ENCODE peak calls at places on chromosomes 13 and 19, in four cellular contexts. O is heart left ventricle, I is lower leg skin, Q is transverse colon. M is an unnamed sample.

GRCh38 chr13:110195547-110196485 is 111.1 kb downstream of the COL4A1 start:
- DNase-seq in Q (no peak), O (no peak), I (no peak), M (no peak)

GRCh38 chr13:94239135-94239534 is 240.3 kb downstream of the DCT start:
- DNase-seq in O (no peak), Q (no peak), I (no peak), M (peak)

GRCh38 chr19:17766543-17767131 is 15.4 kb downstream of the FCHO1 start:
- DNase-seq in Q (peak), I (peak), O (peak), M (peak)

GRCh38 chr13:44305216-44305615 is 68.4 kb upstream of the SERP2 start:
- DNase-seq in O (no peak), Q (no peak), I (no peak), M (no peak)

GRCh38 chr19:58361900-58362271 is 665 bp downstream of the ZNF497 start:
- DNase-seq in I (peak), Q (peak), O (peak), M (no peak)

GRCh38 chr13:100604909-100605308 is 16.3 kb upstream of the GGACT start:
- DNase-seq in Q (no peak), I (no peak), O (no peak), M (no peak)

GRCh38 chr13:93559718-93560117 is 333.1 kb downstream of the GPC6 start:
- DNase-seq in Q (no peak), O (no peak), I (no peak), M (peak)

GRCh38 chr13:44160549-44161278 is 212.9 kb upstream of the SERP2 start:
- DNase-seq in Q (no peak), I (no peak), O (no peak), M (no peak)

GRCh38 chr13:67018775-67019174 is 211.4 kb downstream of the PCDH9 start:
- DNase-seq in O (no peak), Q (no peak), I (no peak), M (no peak)

GRCh38 chr13:26262156-26262555 is 8.2 kb downstream of the CDK8 start:
- DNase-seq in I (no peak), O (no peak), Q (no peak), M (no peak)

GRCh38 chr19:55355213-55355821 is 798 bp upstream of the COX6B2 start:
- DNase-seq in Q (no peak), I (no peak), O (no peak), M (no peak)

GRCh38 chr19:4559569-4559968 is at the start of gene SEMA6B:
- DNase-seq in I (peak), O (peak), Q (no peak), M (no peak)

GRCh38 chr19:18086590-18087138 is at the start of gene IL12RB1:
- DNase-seq in Q (peak), O (no peak), I (no peak), M (no peak)

GRCh38 chr19:52535831-52536800 is 8.6 kb downstream of the ZNF808 start:
- DNase-seq in O (peak), I (peak), Q (peak), M (peak)

GRCh38 chr13:85995788-85996418 is 196.7 kb upstream of the SLITRK6 start:
- DNase-seq in O (no peak), Q (no peak), I (no peak), M (no peak)

GRCh38 chr19:41332468-41332867 is 21.3 kb downstream of the TGFB1 start:
- DNase-seq in O (no peak), Q (no peak), I (no peak), M (no peak)

GRCh38 chr13:33610471-33611015 is 207.4 kb upstream of the RFC3 start:
- DNase-seq in O (peak), Q (peak), I (no peak), M (no peak)

GRCh38 chr19:17605761-17606745 is 50.6 kb downstream of the COLGALT1 start:
- DNase-seq in Q (peak), I (peak), O (peak), M (peak)

GRCh38 chr19:44657211-44657921 is 13.7 kb downstream of the PVR start:
- DNase-seq in I (no peak), O (peak), Q (peak), M (no peak)

GRCh38 chr13:108226184-108226583 is 8.0 kb downstream of the ABHD13 start:
- DNase-seq in Q (no peak), I (no peak), O (no peak), M (no peak)

GRCh38 chr19:20661150-20661819 is at the start of gene ZNF626:
- DNase-seq in I (peak), O (peak), Q (peak), M (peak)

GRCh38 chr19:16112778-16113177 is 1.1 kb downstream of the RAB8A start:
- DNase-seq in O (no peak), I (no peak), Q (no peak), M (no peak)

GRCh38 chr19:23318143-23318542 is 67.9 kb upstream of the ZNF724 start:
- DNase-seq in Q (no peak), O (no peak), I (no peak), M (no peak)

GRCh38 chr13:97445504-97446187 is 11.7 kb downstream of the RAP2A start:
- DNase-seq in Q (no peak), O (no peak), I (no peak), M (no peak)

GRCh38 chr13:25692156-25692555 is 320.4 kb downstream of the ATP8A2 start:
- DNase-seq in O (no peak), I (no peak), Q (no peak), M (no peak)

GRCh38 chr13:23724196-23724970 is 154.2 kb downstream of the TNFRSF19 start:
- DNase-seq in Q (no peak), O (no peak), I (no peak), M (no peak)

GRCh38 chr13:20788312-20788711 is 14.6 kb upstream of the EEF1AKMT1 start:
- DNase-seq in O (no peak), I (no peak), Q (no peak), M (no peak)

GRCh38 chr19:35555301-35556005 is 8.0 kb downstream of the ATP4A start:
- DNase-seq in I (no peak), O (no peak), Q (no peak), M (peak)

GRCh38 chr19:30416375-30416774 is 44.2 kb downstream of the ZNF536 start:
- DNase-seq in I (no peak), O (no peak), Q (no peak), M (no peak)

DNA sequence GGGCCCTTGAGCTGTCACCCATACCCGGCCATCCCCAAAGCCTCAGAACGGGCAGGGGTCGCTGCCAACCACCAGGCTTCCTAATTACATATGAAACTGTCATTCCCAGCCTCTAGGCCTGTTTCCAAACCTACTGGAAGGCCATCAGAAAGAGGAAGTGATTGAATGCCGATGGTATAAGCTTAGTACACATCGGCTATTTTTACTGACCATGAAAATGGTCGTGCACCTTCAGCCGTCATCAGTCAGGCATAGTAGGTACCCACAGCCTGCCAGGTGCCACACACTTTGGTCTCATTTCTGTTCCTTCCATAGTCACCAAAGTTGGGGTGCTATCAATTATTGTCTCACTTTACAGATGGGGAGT is 10.2 kb downstream of the KRI1 start:
- DNase-seq in O (no peak), I (no peak), Q (no peak), M (no peak)
- TF ChIP-seq POLR2A in O (no peak), I (no peak), Q (no peak), M (no peak)

DNA sequence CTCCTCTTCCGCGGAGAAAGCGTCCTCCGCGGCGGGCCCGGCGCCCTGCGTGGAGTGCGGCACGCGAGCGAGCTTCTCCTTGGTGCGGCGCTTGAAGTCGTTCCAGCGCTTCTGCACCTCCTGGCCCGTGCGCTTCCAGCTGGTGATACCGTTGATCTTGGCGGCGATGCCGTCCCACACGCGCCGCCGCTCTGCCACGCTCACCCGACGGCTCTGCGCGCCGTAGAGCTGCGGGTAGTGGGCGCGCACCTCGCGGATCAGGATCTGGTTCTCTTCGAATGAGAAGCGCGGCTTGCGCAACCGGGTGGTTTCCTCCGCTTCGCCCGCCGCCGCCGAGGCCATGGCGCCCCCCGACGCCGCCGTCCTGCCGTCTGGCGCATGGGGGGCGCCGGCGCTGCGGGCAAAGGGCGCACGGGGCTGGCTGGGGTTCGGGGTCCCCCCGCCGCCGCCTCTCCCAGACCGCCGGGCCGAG is 945 bp downstream of the MYPOP start:
- DNase-seq in Q (peak), O (peak), I (no peak), M (no peak)
- TF ChIP-seq POLR2A in Q (no peak), O (no peak), I (no peak), M (no peak)

GRCh38 chr19:48994035-48994386 is 324 bp downstream of the RUVBL2 start:
- DNase-seq in O (no peak), I (no peak), Q (no peak), M (no peak)
- TF ChIP-seq POLR2A in O (no peak), I (no peak), Q (no peak), M (no peak)

DNA sequence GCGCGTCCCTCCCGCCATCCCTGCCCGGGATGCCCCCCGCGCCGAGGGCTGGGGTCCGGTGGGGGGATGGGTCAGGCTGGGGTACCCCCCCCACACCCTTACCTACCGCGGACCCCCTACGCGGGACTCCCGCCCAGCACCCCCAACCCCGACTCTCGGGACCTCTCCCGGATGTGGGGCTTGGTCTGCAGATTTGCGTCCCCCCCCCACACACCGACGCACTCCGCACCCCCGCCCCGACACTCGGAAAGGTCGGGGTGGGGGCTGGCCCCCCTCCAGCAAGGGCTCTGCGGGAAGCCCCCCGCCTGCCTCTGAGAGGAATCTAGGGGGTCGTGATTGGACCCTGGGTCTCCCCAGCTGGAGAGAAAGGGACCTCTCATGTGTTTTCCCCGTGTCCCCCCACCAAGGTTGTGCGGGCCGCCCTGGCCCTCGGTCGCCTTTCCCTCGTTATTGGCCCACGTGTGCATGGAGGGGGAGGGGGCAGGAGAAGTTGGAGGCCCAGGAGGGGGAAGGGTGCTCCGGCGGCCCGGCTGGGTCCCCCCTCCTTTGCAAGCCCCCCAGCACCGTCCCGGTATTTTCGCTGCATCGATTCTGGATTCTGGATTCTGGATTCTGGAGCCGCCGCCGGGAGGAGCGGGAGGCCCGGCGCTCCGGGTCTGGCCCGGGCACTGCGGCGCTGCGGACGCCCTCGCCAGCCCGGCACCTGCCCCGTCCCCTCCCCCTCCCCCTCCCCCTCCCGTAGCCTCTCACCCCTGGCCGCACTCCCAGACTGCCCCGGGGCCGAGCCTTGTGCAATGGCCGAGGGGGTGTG is 583 bp downstream of the NFIC start:
- DNase-seq in O (peak), Q (peak), I (peak), M (no peak)
- TF ChIP-seq POLR2A in O (no peak), Q (peak), I (no peak), M (no peak)

GRCh38 chr19:1862068-1862423 is 1.3 kb downstream of the KLF16 start:
- DNase-seq in Q (no peak), O (no peak), I (no peak), M (no peak)

GRCh38 chr19:1861599-1862031 is 1.8 kb downstream of the KLF16 start:
- DNase-seq in O (peak), Q (no peak), I (no peak), M (no peak)

GRCh38 chr19:1863308-1863637 is at the start of gene KLF16:
- DNase-seq in I (no peak), Q (no peak), O (no peak), M (peak)

GRCh38 chr19:1863638-1864479 is 480 bp upstream of the KLF16 start:
- DNase-seq in I (peak), Q (peak), O (peak), M (peak)

GRCh38 chr19:1862424-1863307 is 713 bp downstream of the KLF16 start:
- DNase-seq in O (peak), I (no peak), Q (peak), M (peak)
- TF ChIP-seq POLR2A in O (no peak), I (no peak), Q (no peak), M (no peak)

GRCh38 chr19:40090256-40091204 is at the start of gene ZNF780A:
- DNase-seq in I (peak), O (peak), Q (peak), M (peak)
- TF ChIP-seq POLR2A in I (no peak), O (no peak), Q (peak), M (peak)

GRCh38 chr19:51136891-51137551 is 5.1 kb upstream of the SIGLEC7 start:
- DNase-seq in Q (no peak), I (peak), O (peak), M (no peak)
- TF ChIP-seq POLR2A in Q (no peak), I (no peak), O (no peak), M (no peak)

M was measured in H54.